ENCODE peak calls at places on chromosomes 3 and 15, in seven cellular contexts. V is trophoblast cell, F is mesendoderm, L is mesenchymal stem cell, Q is IMR-90, S is neuronal stem cell, I is H1. G is an unnamed sample.

GRCh38 chr3:141625506-141625905 is 112.6 kb upstream of the RNF7 start:
- DNase-seq in L (no peak), F (no peak), Q (peak; percentile 34), V (no peak), I (no peak), S (no peak), G (no peak)

GRCh38 chr3:193630005-193630404 is 37.0 kb downstream of the OPA1 start:
- DNase-seq in V (no peak), Q (peak; percentile 48), I (no peak), F (no peak), S (no peak), L (peak; percentile 34), G (no peak)

GRCh38 chr15:72289597-72290325 is 17.4 kb upstream of the PARP6 start:
- DNase-seq in V (no peak), I (no peak), S (no peak), Q (no peak), F (no peak), L (no peak), G (no peak)

GRCh38 chr3:116254535-116254934 is 190.8 kb downstream of the LSAMP start:
- DNase-seq in I (no peak), F (no peak), Q (no peak), V (no peak), L (no peak), S (no peak), G (no peak)

GRCh38 chr3:13221491-13221890 is 148.3 kb upstream of the IQSEC1 start:
- DNase-seq in I (no peak), V (no peak), F (no peak), S (no peak), L (no peak), Q (no peak), G (no peak)

GRCh38 chr15:40891810-40892448 is 2.3 kb upstream of the VPS18 start:
- DNase-seq in Q (peak; percentile 49), I (no peak), F (peak; percentile 54), S (no peak), L (peak; percentile 58), V (peak; percentile 50), G (peak; percentile 63)

GRCh38 chr3:60475096-60475495 is 776.2 kb downstream of the FHIT start:
- DNase-seq in Q (no peak), S (no peak), L (no peak), F (no peak), V (no peak), I (no peak), G (no peak)

GRCh38 chr3:62051506-62051905 is 321.8 kb downstream of the FEZF2 start:
- DNase-seq in L (no peak), F (peak; percentile 56), Q (peak; percentile 24), S (no peak), V (no peak), I (no peak), G (no peak)

GRCh38 chr15:90419738-90420487 is 31.9 kb downstream of the IQGAP1 start:
- DNase-seq in I (no peak), L (peak; percentile 84), F (no peak), Q (peak; percentile 92), S (no peak), V (no peak), G (no peak)

GRCh38 chr3:133887951-133888703 is 7.6 kb downstream of the RAB6B start:
- DNase-seq in L (no peak), V (peak; percentile 66), Q (no peak), S (no peak), F (no peak), I (no peak), G (no peak)

GRCh38 chr3:87358066-87358465 is 81.7 kb upstream of the POU1F1 start:
- DNase-seq in F (no peak), V (no peak), S (no peak), Q (no peak), I (no peak), L (no peak), G (no peak)

GRCh38 chr15:29465196-29465595 is 195.6 kb upstream of the NSMCE3 start:
- DNase-seq in L (no peak), V (no peak), F (no peak), I (no peak), S (no peak), Q (no peak), G (no peak)

GRCh38 chr15:72358532-72359180 is 17.2 kb downstream of the HEXA start:
- DNase-seq in Q (peak; percentile 85), I (no peak), F (no peak), V (no peak), S (no peak), L (peak; percentile 29), G (no peak)

GRCh38 chr3:177451940-177452484 is 254.7 kb upstream of the TBL1XR1 start:
- DNase-seq in F (no peak), V (peak; percentile 35), S (no peak), Q (peak; percentile 72), L (peak; percentile 88), I (no peak), G (no peak)

GRCh38 chr3:37290551-37290950 is 116.2 kb upstream of the LRRFIP2 start:
- DNase-seq in I (no peak), S (no peak), L (peak; percentile 46), Q (peak; percentile 75), F (peak; percentile 80), V (no peak), G (no peak)

GRCh38 chr3:194344012-194344411 is 7.1 kb downstream of the CPN2 start:
- DNase-seq in L (peak; percentile 66), Q (peak; percentile 58), V (peak; percentile 41), F (peak; percentile 80), S (peak; percentile 65), I (peak; percentile 58), G (peak; percentile 83)

GRCh38 chr3:66259721-66260255 is 39.0 kb downstream of the SLC25A26 start:
- DNase-seq in S (no peak), I (no peak), L (no peak), Q (peak; percentile 52), F (no peak), V (no peak), G (no peak)

GRCh38 chr15:59946084-59946483 is 58.0 kb upstream of the FOXB1 start:
- DNase-seq in F (no peak), Q (no peak), L (no peak), S (no peak), V (no peak), I (no peak), G (no peak)

GRCh38 chr3:17424137-17424536 is 318.3 kb downstream of the TBC1D5 start:
- DNase-seq in Q (peak; percentile 6), I (no peak), L (peak; percentile 24), S (no peak), F (no peak), V (no peak), G (no peak)

GRCh38 chr15:55289011-55289572 is 521 bp downstream of the RAB27A start:
- DNase-seq in L (peak; percentile 80), I (no peak), V (peak; percentile 56), S (peak; percentile 23), F (peak; percentile 66), Q (peak; percentile 39), G (peak; percentile 47)

GRCh38 chr15:29636140-29636539 is 186.1 kb downstream of the TJP1 start:
- DNase-seq in S (no peak), Q (no peak), L (no peak), I (no peak), F (no peak), V (no peak), G (no peak)

GRCh38 chr15:68767833-68768232 is 52.9 kb downstream of the ANP32A start:
- DNase-seq in F (no peak), L (no peak), Q (no peak), I (no peak), S (no peak), V (no peak), G (no peak)
- H3K4ac ChIP-seq in F (no peak overlapping the region), L (no peak overlapping the region), Q (no peak overlapping the region), I (no peak overlapping the region), S (no peak overlapping the region), V (no peak overlapping the region), G (no peak overlapping the region)

GRCh38 chr3:183892610-183893214 is 8.0 kb upstream of the PARL start:
- DNase-seq in I (no peak), L (no peak), S (no peak), Q (no peak), F (no peak), V (no peak), G (no peak)
- H3K4ac ChIP-seq in I (no peak overlapping the region), L (no peak overlapping the region), S (no peak overlapping the region), Q (no peak overlapping the region), F (no peak overlapping the region), V (no peak overlapping the region), G (no peak overlapping the region)

DNA sequence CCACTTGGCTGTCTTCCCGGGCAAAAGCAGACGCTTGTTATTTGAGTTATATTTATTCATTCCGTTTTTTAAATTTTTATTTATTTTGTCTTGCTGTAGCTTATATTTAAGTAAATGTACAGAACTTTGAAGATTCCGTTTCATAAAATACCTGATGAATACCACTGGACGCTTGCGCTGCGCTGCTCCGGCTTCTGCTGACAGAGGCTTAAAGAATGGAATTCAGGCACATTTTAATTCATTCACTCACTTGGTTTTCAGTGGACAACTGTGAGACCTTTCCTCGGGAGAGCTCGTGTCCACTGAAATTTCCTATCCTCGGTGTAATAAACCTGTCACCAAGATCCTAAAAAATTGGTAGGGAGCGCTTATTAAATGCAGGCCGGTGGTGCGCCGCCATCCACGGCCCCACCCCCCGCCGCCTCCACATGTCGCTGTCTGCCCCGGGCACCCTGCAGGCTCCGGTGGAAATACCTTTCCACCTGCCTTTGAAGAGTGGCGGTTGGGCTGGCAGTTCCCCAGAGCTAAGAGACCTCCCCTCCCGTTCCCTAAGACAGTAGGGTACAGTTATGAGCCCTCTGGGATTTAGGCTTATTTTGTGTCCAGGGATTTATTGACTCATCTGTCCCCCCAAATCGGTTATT is 62.5 kb upstream of the UBE2E1 start:
- DNase-seq in S (no peak), F (peak; percentile 68), L (no peak), I (no peak), Q (no peak), V (peak; percentile 55), G (peak; percentile 66)
- H3K4ac ChIP-seq in S (no peak overlapping the region), F (no peak overlapping the region), L (no peak overlapping the region), I (no peak overlapping the region), Q (no peak overlapping the region), V (no peak overlapping the region), G (no peak overlapping the region)

GRCh38 chr3:164779816-164780215 is 298.5 kb downstream of the SI start:
- DNase-seq in S (no peak), L (peak; percentile 34), I (no peak), Q (no peak), F (no peak), V (no peak), G (no peak)
- H3K4ac ChIP-seq in S (no peak overlapping the region), L (no peak overlapping the region), I (no peak overlapping the region), Q (no peak overlapping the region), F (no peak overlapping the region), V (no peak overlapping the region), G (no peak overlapping the region)

GRCh38 chr15:77682564-77682963 is 49.9 kb upstream of the LINGO1 start:
- DNase-seq in I (no peak), V (no peak), F (no peak), L (no peak), Q (no peak), S (no peak), G (no peak)
- H3K4ac ChIP-seq in I (no peak overlapping the region), V (no peak overlapping the region), F (no peak overlapping the region), L (no peak overlapping the region), Q (no peak overlapping the region), S (no peak overlapping the region), G (no peak overlapping the region)

GRCh38 chr3:130895690-130896089 is 1.8 kb downstream of the ATP2C1 start:
- DNase-seq in L (no peak), V (no peak), F (no peak), S (no peak), I (no peak), Q (no peak), G (no peak)
- H3K4ac ChIP-seq in L (no peak overlapping the region), V (no peak overlapping the region), F (no peak overlapping the region), S (no peak overlapping the region), I (no peak overlapping the region), Q (no peak overlapping the region), G (no peak overlapping the region)

G was measured in H9.